ENCODE peak calls at places on chromosomes 3 and 15, in four cellular contexts. N, X, G and T are unnamed samples.
A peak's percentile ranks its signal among the peaks of the same experiment; 100 is the strongest.

GRCh38 chr3:64559658-64560057 is 128.1 kb downstream of the ADAMTS9 start:
- DNase-seq in N (no peak), X (no peak), G (no peak), T (no peak)

GRCh38 chr3:51940648-51941421 is 869 bp downstream of the RRP9 start:
- DNase-seq in N (no peak), X (no peak), G (no peak), T (no peak)

GRCh38 chr3:145678401-145678800 is 482.6 kb downstream of the PLOD2 start:
- DNase-seq in N (no peak), X (no peak), G (no peak), T (no peak)

GRCh38 chr15:63491979-63492378 is 12.4 kb upstream of the USP3 start:
- DNase-seq in N (no peak), X (no peak), G (no peak), T (no peak)

GRCh38 chr15:89412906-89413411 is 78.3 kb upstream of the POLG start:
- DNase-seq in N (no peak), X (no peak), G (no peak), T (no peak)

GRCh38 chr15:65416845-65417416 is 5.8 kb downstream of the IGDCC4 start:
- DNase-seq in N (no peak), X (no peak), G (no peak), T (no peak)

GRCh38 chr3:114406286-114406685 is 112.5 kb downstream of the TIGIT start:
- DNase-seq in N (no peak), X (no peak), G (no peak), T (no peak)

GRCh38 chr3:135271562-135272290 is 476.7 kb downstream of the EPHB1 start:
- DNase-seq in N (no peak), X (no peak), G (no peak), T (no peak)

GRCh38 chr15:48636511-48636910 is 9.0 kb downstream of the FBN1 start:
- DNase-seq in N (no peak), X (no peak), G (no peak), T (no peak)

GRCh38 chr3:116112686-116113085 is 332.6 kb downstream of the LSAMP start:
- DNase-seq in N (no peak), X (no peak), G (no peak), T (no peak)

GRCh38 chr3:156602424-156602823 is 47.5 kb upstream of the SSR3 start:
- DNase-seq in N (no peak), X (peak; percentile 30), G (no peak), T (no peak)

GRCh38 chr3:23806322-23807160 is 786 bp downstream of the UBE2E1 start:
- DNase-seq in N (no peak), X (no peak), G (peak; percentile 56), T (peak; percentile 41)

GRCh38 chr3:82143661-82144405 is 382.4 kb upstream of the GBE1 start:
- DNase-seq in N (no peak), X (no peak), G (no peak), T (no peak)

GRCh38 chr3:128878011-128878457 is 1.4 kb upstream of the ACAD9 start:
- DNase-seq in N (no peak), X (no peak), G (no peak), T (no peak)

GRCh38 chr3:71684752-71685151 is 40.5 kb downstream of the EIF4E3 start:
- DNase-seq in N (no peak), X (no peak), G (no peak), T (no peak)

GRCh38 chr15:68229386-68230156 is at the start of gene CLN6:
- DNase-seq in N (peak; percentile 59), X (peak; percentile 48), G (peak; percentile 96), T (peak; percentile 96)

GRCh38 chr15:98282656-98283332 is 322.3 kb downstream of the ARRDC4 start:
- DNase-seq in N (no peak), X (no peak), G (no peak), T (no peak)

GRCh38 chr3:60912142-60912541 is 339.1 kb downstream of the FHIT start:
- DNase-seq in N (no peak), X (no peak), G (no peak), T (no peak)

GRCh38 chr3:178367817-178368617 is 168.2 kb upstream of the KCNMB2 start:
- DNase-seq in N (no peak), X (no peak), G (no peak), T (no peak)

GRCh38 chr3:48400824-48401433 is 28.9 kb downstream of the FBXW12 start:
- DNase-seq in N (peak; percentile 73), X (peak; percentile 26), G (peak; percentile 74), T (peak; percentile 80)

GRCh38 chr15:92205255-92205739 is 188.4 kb upstream of the ST8SIA2 start:
- DNase-seq in N (peak; percentile 3), X (no peak), G (no peak), T (no peak)

GRCh38 chr15:98443483-98443882 is 204.9 kb upstream of the IGF1R start:
- DNase-seq in N (no peak), X (no peak), G (no peak), T (no peak)

GRCh38 chr3:172478116-172478515 is 29.9 kb upstream of the GHSR start:
- DNase-seq in N (no peak), X (no peak), G (no peak), T (no peak)

GRCh38 chr15:99100245-99101173 is 4.4 kb upstream of the SYNM start:
- DNase-seq in N (peak; percentile 62), X (no peak), G (peak; percentile 69), T (peak; percentile 86)

GRCh38 chr15:48185527-48185926 is 5.9 kb upstream of the CTXN2 start:
- DNase-seq in N (no peak), X (no peak), G (no peak), T (no peak)

GRCh38 chr15:99441427-99441766 is 124.4 kb upstream of the MEF2A start:
- DNase-seq in N (no peak), X (no peak), G (no peak), T (no peak)

GRCh38 chr3:179098388-179099077 is 26.9 kb upstream of the ZMAT3 start:
- DNase-seq in N (no peak), X (no peak), G (peak; percentile 49), T (no peak)

GRCh38 chr3:11899826-11900225 is 53.1 kb upstream of the TAMM41 start:
- DNase-seq in N (no peak), X (no peak), G (no peak), T (no peak)

GRCh38 chr3:13825821-13826220 is 54.0 kb downstream of the WNT7A start:
- DNase-seq in N (no peak), X (no peak), G (no peak), T (no peak)

GRCh38 chr3:2099028-2099671 is 484 bp downstream of the CNTN4 start:
- DNase-seq in N (no peak), X (no peak), G (no peak), T (peak; percentile 6)

GRCh38 chr3:139062915-139063314 is 18.2 kb upstream of the PRR23C start:
- DNase-seq in N (no peak), X (no peak), G (no peak), T (no peak)

GRCh38 chr15:66115568-66116206 is 137.9 kb downstream of the MEGF11 start:
- DNase-seq in N (no peak), X (no peak), G (no peak), T (no peak)

GRCh38 chr15:89575146-89575655 is at the start of gene TICRR:
- DNase-seq in N (peak; percentile 99), X (peak; percentile 99), G (peak; percentile 98), T (peak; percentile 95)

GRCh38 chr15:39598186-39598850 is 17.4 kb downstream of the THBS1 start:
- DNase-seq in N (no peak), X (no peak), G (no peak), T (no peak)

GRCh38 chr3:112874725-112875124 is 28.1 kb upstream of the CD200R1L start:
- DNase-seq in N (no peak), X (no peak), G (no peak), T (no peak)

GRCh38 chr3:112873632-112874031 is 27.0 kb upstream of the CD200R1L start:
- DNase-seq in N (no peak), X (no peak), G (no peak), T (no peak)

GRCh38 chr3:112865757-112866156 is 19.1 kb upstream of the CD200R1L start:
- DNase-seq in N (no peak), X (no peak), G (no peak), T (no peak)

GRCh38 chr3:112871735-112872134 is 25.1 kb upstream of the CD200R1L start:
- DNase-seq in N (no peak), X (no peak), G (no peak), T (no peak)
- TF ChIP-seq FOXK2 in N (no peak), X (no peak), G (no peak), T (no peak)

DNA sequence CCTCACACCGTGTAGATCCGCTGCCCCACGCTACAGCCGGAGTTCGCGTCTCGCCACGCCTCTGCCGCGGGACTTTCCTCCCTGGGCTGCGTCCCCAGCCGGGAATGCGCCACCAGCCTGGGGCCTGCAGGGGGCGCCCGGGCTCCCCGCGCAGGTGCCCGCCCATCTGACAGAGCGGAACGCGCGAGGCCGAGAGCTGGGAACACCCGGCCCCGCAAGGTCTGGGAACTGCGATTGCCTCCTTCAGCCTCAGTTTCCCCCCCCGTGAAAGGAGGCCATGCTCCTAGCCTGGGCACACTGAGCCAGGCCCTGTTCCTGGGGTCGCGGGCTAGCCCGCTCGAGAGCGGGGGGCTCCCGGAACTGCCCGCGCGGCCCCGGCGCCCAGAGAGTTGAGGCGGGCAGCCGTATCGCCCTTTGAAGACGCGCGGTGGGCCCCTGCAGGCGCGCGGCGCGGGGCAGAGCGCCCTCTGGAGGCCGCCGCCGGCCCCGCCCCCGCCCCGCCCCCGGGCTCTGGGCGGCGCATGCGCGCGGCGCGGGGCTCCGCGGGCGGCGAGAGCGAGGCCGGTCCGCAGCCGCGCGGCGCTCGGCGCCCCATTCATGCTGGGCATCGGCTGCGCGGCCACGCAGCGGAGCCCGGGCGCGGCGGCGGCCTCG is at the start of gene PLXNA1:
- DNase-seq in N (peak; percentile 44), X (peak; percentile 44), G (peak; percentile 90), T (peak; percentile 93)
- TF ChIP-seq FOXK2 in N (no peak), X (no peak), G (no peak), T (no peak)

GRCh38 chr15:57319919-57320542 is 56.3 kb upstream of the CGNL1 start:
- DNase-seq in N (no peak), X (no peak), G (no peak), T (no peak)
- TF ChIP-seq FOXK2 in N (no peak), X (no peak), G (no peak), T (no peak)

GRCh38 chr3:194688207-194688711 is 2.6 kb downstream of the FAM43A start:
- DNase-seq in N (peak; percentile 38), X (no peak), G (no peak), T (no peak)
- TF ChIP-seq FOXK2 in N (no peak), X (no peak), G (no peak), T (no peak)